ENCODE peak calls at places on chromosomes 7 and 10, in nine cellular contexts. X is spleen, Y is ovary, R is GM12878, V is tibial nerve, E is A549, J is suprapubic skin, T is uterus, H is adrenal gland. M is an unnamed sample. For H3K4me1, the result is how much of the 10 kb centered on the place peaks cover.

GRCh38 chr7:2042650-2043049 is 190.1 kb downstream of the MAD1L1 start:
- DNase-seq in X (peak), H (no peak), E (no peak), J (peak), T (no peak), V (no peak), Y (peak), R (no peak), M (no peak)

GRCh38 chr7:1964913-1965578 is 267.7 kb downstream of the MAD1L1 start:
- DNase-seq in H (no peak), E (no peak), V (no peak), R (no peak), Y (no peak), J (no peak), X (peak), T (no peak), M (no peak)

GRCh38 chr7:2112261-2113203 is 120.2 kb downstream of the MAD1L1 start:
- DNase-seq in V (no peak), X (no peak), E (no peak), H (no peak), Y (no peak), J (no peak), R (no peak), T (no peak), M (no peak)

GRCh38 chr7:148567524-148567923 is 23.0 kb upstream of the C7orf33 start:
- DNase-seq in X (no peak), J (no peak), E (no peak), V (no peak), Y (no peak), T (no peak), R (no peak), H (no peak), M (no peak)

GRCh38 chr7:135938563-135938962 is 38.6 kb downstream of the MTPN start:
- DNase-seq in R (no peak), T (no peak), J (no peak), E (no peak), Y (no peak), X (no peak), V (no peak), H (no peak), M (no peak)

GRCh38 chr7:142908921-142909870 is 23.7 kb upstream of the TRPV6 start:
- DNase-seq in Y (no peak), H (no peak), J (peak), R (no peak), E (peak), T (no peak), X (no peak), V (no peak), M (peak)

GRCh38 chr7:151905322-151905721 is 28.4 kb upstream of the PRKAG2 start:
- DNase-seq in H (no peak), J (no peak), R (no peak), X (peak), Y (no peak), E (no peak), T (no peak), V (no peak), M (no peak)

GRCh38 chr10:69726850-69727249 is 74.9 kb upstream of the COL13A1 start:
- DNase-seq in R (no peak), J (no peak), E (no peak), V (no peak), T (no peak), X (no peak), H (no peak), Y (no peak), M (no peak)

GRCh38 chr7:158824028-158824427 is 5.3 kb downstream of the ESYT2 start:
- DNase-seq in J (no peak), X (no peak), R (peak), V (no peak), E (no peak), Y (no peak), H (no peak), T (no peak), M (peak)

GRCh38 chr10:60662917-60663614 is 115.2 kb upstream of the CDK1 start:
- DNase-seq in R (no peak), Y (no peak), X (no peak), H (no peak), V (no peak), E (no peak), J (no peak), T (no peak), M (no peak)

GRCh38 chr7:157386979-157387800 is 50.4 kb downstream of the DNAJB6 start:
- DNase-seq in H (peak), X (peak), Y (peak), V (peak), E (peak), R (peak), T (peak), J (peak), M (peak)

GRCh38 chr7:6016653-6016966 is 7.5 kb downstream of the AIMP2 start:
- DNase-seq in E (no peak), J (no peak), H (no peak), T (no peak), Y (no peak), R (no peak), X (no peak), V (no peak), M (no peak)
- TF ChIP-seq POLR2A in E (no peak), J (no peak), H (no peak), T (no peak), Y (no peak), R (no peak), X (no peak), V (no peak), M (no peak)

GRCh38 chr7:8742837-8743236 is 309.4 kb downstream of the NXPH1 start:
- DNase-seq in V (no peak), E (no peak), X (no peak), T (no peak), H (no peak), R (no peak), Y (no peak), J (no peak), M (no peak)
- H3K27ac ChIP-seq in V (no peak), E (no peak), X (no peak), T (no peak), H (no peak), R (no peak), Y (no peak), J (no peak), M (no peak)

DNA sequence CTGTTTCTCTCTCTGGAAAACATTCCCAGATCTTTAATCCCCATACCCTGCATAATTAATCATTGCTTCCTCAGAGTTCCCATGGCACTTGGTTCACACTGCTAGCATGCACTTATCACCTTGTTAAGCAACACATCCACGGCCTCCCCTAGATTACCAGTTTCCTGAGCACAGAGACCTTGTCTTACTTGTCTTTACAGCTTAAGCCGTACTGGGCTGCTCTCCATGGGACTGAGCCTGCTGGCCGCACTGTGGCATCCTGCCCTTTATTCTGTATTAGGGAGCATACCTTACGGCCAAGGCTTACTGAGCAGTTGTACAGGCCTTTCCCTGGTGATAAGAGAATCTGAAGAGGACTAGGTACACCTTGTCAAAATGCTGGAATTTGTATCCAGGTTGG is 190.2 kb downstream of the REEP3 start:
- DNase-seq in H (no peak), X (no peak), Y (no peak), V (no peak), T (no peak), E (no peak), J (no peak), R (no peak), M (peak)
- H3K4me1 ChIP-seq in H (under half), X (under half), Y (under half), V (under half), T (under half), E (half or more), J (half or more), R (under half), M (half or more)

GRCh38 chr7:127588697-127589482 is 679 bp downstream of the ARF5 start:
- DNase-seq in H (peak), J (no peak), Y (peak), V (peak), X (no peak), T (peak), E (peak), R (no peak), M (peak)

GRCh38 chr7:127589901-127590300 is 1.7 kb downstream of the ARF5 start:
- DNase-seq in X (no peak), R (no peak), V (no peak), J (no peak), H (no peak), E (no peak), Y (no peak), T (no peak), M (peak)

GRCh38 chr7:127586346-127586745 is 950 bp upstream of the GCC1 start:
- DNase-seq in E (no peak), V (no peak), J (no peak), T (no peak), R (no peak), X (no peak), Y (no peak), H (no peak), M (no peak)

GRCh38 chr7:127587663-127588018 is 570 bp upstream of the ARF5 start:
- DNase-seq in H (peak), J (no peak), X (peak), V (no peak), Y (peak), E (no peak), R (no peak), T (peak), M (peak)

GRCh38 chr7:127588019-127588696 is at the start of gene ARF5:
- DNase-seq in T (peak), R (no peak), E (peak), V (peak), X (peak), Y (peak), H (peak), J (peak), M (peak)
- TF ChIP-seq POLR2A in T (peak), R (peak), E (peak), V (peak), X (peak), Y (peak), H (peak), J (no peak), M (peak)

GRCh38 chr10:28995497-28995896 is 293.4 kb upstream of the LYZL1 start:
- DNase-seq in V (no peak), T (no peak), E (no peak), R (no peak), J (no peak), Y (no peak), X (no peak), H (no peak), M (no peak)

GRCh38 chr10:28991738-28992270 is 297.1 kb upstream of the LYZL1 start:
- DNase-seq in R (no peak), V (no peak), Y (no peak), X (no peak), H (no peak), J (no peak), T (no peak), E (peak), M (peak)

GRCh38 chr10:28996345-28996744 is 292.5 kb upstream of the LYZL1 start:
- DNase-seq in T (no peak), V (no peak), X (no peak), Y (no peak), R (no peak), J (no peak), E (no peak), H (no peak), M (no peak)

GRCh38 chr10:28991326-28991725 is 297.5 kb upstream of the LYZL1 start:
- DNase-seq in R (no peak), J (no peak), T (no peak), X (no peak), H (no peak), E (peak), Y (no peak), V (no peak), M (no peak)

GRCh38 chr10:28993056-28993455 is 295.8 kb upstream of the LYZL1 start:
- DNase-seq in V (no peak), Y (no peak), E (no peak), T (no peak), X (no peak), R (no peak), J (no peak), H (no peak), M (no peak)
- H3K27ac ChIP-seq in V (no peak), Y (no peak), E (no peak), T (no peak), X (no peak), R (no peak), J (no peak), H (no peak), M (no peak)

DNA sequence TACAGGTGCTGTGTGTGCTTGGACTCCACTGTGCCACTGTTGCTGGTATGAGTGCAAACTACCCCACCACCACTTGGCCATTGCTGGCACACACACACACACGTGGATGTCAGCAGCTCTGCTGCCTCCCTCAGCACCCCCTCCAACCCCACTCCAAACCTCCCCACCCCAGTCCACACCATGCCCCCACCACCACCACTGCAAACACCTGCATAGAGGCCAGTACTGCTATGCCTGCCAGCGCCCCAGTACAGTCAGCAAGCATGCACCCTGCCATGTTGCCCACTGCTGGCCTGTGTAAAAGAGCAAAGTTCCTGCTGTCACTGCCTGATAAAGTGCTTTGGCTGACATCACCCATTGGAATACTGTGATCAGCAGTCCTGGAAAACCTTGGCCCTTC is 519.2 kb upstream of the PCDH15 start:
- DNase-seq in H (no peak), Y (no peak), X (no peak), J (no peak), T (no peak), E (no peak), V (no peak), R (no peak), M (no peak)
- H3K4me1 ChIP-seq in H (under half), Y (under half), X (under half), J (under half), T (under half), E (under half), V (under half), R (under half), M (under half)

GRCh38 chr10:100022403-100022802 is 12.7 kb upstream of the DNMBP start:
- DNase-seq in T (no peak), Y (no peak), X (no peak), H (no peak), J (no peak), R (no peak), E (no peak), V (no peak), M (no peak)

GRCh38 chr10:100021322-100021721 is 11.6 kb upstream of the DNMBP start:
- DNase-seq in R (peak), V (no peak), E (no peak), H (no peak), T (no peak), X (no peak), Y (no peak), J (no peak), M (no peak)

GRCh38 chr10:100019824-100020160 is 10.0 kb upstream of the DNMBP start:
- DNase-seq in T (no peak), Y (no peak), R (no peak), J (no peak), V (peak), X (no peak), H (no peak), E (peak), M (no peak)

GRCh38 chr10:100020883-100021248 is 11.1 kb upstream of the DNMBP start:
- DNase-seq in V (no peak), E (no peak), R (no peak), H (no peak), X (no peak), J (no peak), Y (no peak), T (no peak), M (no peak)

DNA sequence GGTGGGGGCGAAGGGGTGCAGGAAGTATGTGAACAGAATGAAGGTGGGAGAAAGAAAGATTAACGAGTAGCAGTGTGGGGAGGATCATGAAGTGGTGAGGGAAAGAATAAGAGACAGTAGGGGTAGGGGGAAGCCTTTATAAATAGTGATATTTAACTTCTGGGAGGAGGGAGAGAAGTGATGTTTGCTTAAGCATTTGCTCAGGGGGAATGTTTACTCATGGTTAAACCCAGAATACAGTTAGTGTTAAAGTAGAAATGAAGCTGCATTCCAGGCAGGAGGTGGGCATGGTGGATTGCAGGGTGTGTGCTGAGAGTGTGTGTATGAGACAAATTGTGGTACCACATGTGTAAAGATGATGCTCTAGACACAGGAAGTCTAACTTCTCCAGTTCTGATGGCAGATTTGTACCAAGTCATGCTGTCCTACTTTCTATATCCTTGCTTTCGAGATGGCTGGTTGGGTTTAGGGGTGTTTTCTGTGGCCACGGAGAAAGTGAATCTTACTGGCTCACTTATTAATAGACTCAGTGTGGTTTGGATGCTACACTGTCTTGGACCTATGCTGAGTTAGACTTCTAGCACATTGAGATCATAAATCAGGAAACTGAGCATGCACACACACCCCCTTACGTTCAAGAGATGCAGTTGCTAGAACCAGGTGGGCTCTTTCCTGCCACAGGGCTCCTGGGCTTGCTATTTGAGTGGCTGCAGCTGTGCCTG is 10.6 kb upstream of the DNMBP start:
- DNase-seq in H (no peak), T (no peak), R (peak), X (no peak), Y (no peak), J (no peak), E (peak), V (no peak), M (no peak)
- TF ChIP-seq POLR2A in H (no peak), T (no peak), R (no peak), X (no peak), Y (no peak), J (no peak), E (no peak), V (no peak), M (no peak)

DNA sequence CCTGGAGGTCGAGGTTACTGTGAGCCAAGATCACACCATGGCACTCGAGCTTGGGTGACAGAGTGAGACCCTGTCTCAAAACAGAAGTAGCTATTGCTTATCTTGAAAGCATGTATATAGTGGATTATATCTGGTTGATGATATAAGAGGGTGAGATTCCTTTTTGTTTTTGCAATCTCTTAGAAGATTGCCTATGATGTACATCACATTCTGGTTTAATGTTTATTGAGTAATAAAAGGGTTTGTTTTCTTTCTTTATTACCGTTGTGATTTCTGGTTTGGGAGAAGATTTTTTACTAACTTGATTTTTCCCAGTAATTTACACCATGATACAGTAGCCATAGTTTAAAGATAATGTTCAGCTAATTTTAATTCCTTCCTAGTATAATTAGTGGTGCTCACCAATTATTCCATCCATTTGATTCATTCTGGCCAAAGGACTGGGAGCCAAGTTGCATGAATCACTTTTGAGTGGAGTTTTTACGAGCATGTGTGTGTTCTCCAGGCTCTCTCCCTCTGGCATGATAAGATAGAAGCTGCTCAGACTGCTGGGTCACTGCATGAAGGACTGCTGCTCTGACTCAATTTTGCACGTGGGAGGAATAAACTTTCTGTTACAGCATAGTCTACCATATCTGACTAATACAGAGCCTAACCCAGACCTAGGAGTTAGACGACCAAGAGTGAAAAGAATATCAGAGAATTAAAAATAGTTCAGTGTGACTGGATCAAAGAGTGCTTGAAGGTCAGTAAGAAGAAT is 13.5 kb upstream of the TSPAN13 start:
- DNase-seq in Y (peak), T (peak), H (peak), V (no peak), E (peak), X (no peak), R (no peak), J (no peak), M (peak)
- H3K27ac ChIP-seq in Y (no peak), T (peak), H (peak), V (no peak), E (peak), X (no peak), R (no peak), J (no peak), M (no peak)

M was measured in body of pancreas.